ENCODE peak calls at places on chromosomes 4 and X, in six cellular contexts. Q is anterior cingulate cortex, W is foreskin fibroblast, X is heart left ventricle, C is GM23248, K is fibroblast of the aortic adventitia. N is an unnamed sample.

GRCh38 chr4:173507471-173508385 is 22.3 kb downstream of the HAND2 start:
- DNase-seq in Q (no peak), W (no peak), X (peak), C (no peak), K (no peak), N (no peak)

GRCh38 chr4:3700223-3700622 is 66.0 kb upstream of the ADRA2C start:
- DNase-seq in Q (no peak), W (no peak), X (no peak), C (no peak), K (no peak), N (no peak)

GRCh38 chr4:146442801-146443200 is 78.9 kb downstream of the SLC10A7 start:
- DNase-seq in Q (no peak), W (peak), X (no peak), C (peak), K (peak), N (no peak)

GRCh38 chrX:22534643-22535042 is 261.9 kb downstream of the CBLL2 start:
- DNase-seq in Q (no peak), W (peak), X (no peak), C (peak), K (peak), N (no peak)

GRCh38 chrX:54920610-54921426 is at the start of gene TRO:
- DNase-seq in Q (no peak), W (peak), X (no peak), C (peak), K (peak), N (no peak)

GRCh38 chr4:179624768-179625181 is 2182.5 kb upstream of the AGA start:
- DNase-seq in Q (no peak), W (peak), X (no peak), C (peak), K (no peak), N (no peak)

GRCh38 chrX:13277539-13277938 is 42.3 kb downstream of the ATXN3L start:
- DNase-seq in Q (no peak), W (no peak), X (no peak), C (no peak), K (no peak), N (no peak)

GRCh38 chr4:151600432-151600831 is 160.4 kb downstream of the GATB start:
- DNase-seq in Q (no peak), W (peak), X (no peak), C (peak), K (no peak), N (no peak)

GRCh38 chrX:148552775-148553174 is 52.4 kb downstream of the AFF2 start:
- DNase-seq in Q (no peak), W (no peak), X (no peak), C (no peak), K (no peak), N (no peak)

GRCh38 chrX:20382518-20383291 is 116.0 kb upstream of the RPS6KA3 start:
- DNase-seq in Q (no peak), W (no peak), X (no peak), C (peak), K (no peak), N (no peak)

GRCh38 chrX:68571292-68572256 is 72.7 kb downstream of the YIPF6 start:
- DNase-seq in Q (no peak), W (peak), X (no peak), C (peak), K (peak), N (no peak)

GRCh38 chr4:24060932-24061331 is 171.1 kb upstream of the PPARGC1A start:
- DNase-seq in Q (no peak), W (no peak), X (no peak), C (no peak), K (no peak), N (no peak)

GRCh38 chr4:31290836-31291235 is 570.7 kb downstream of the PCDH7 start:
- DNase-seq in Q (no peak), W (no peak), X (no peak), C (no peak), K (no peak), N (no peak)

GRCh38 chrX:132480581-132481203 is 8.1 kb downstream of the MBNL3 start:
- DNase-seq in Q (no peak), W (peak), X (no peak), C (peak), K (peak), N (no peak)

GRCh38 chr4:111632752-111633151 is 512.5 kb upstream of the FAM241A start:
- DNase-seq in Q (no peak), W (peak), X (no peak), C (peak), K (peak), N (no peak)

GRCh38 chr4:85986266-85986665 is 373.6 kb downstream of the MAPK10 start:
- DNase-seq in Q (no peak), W (no peak), X (no peak), C (peak), K (no peak), N (no peak)

GRCh38 chr4:101014417-101014816 is 332.9 kb downstream of the PPP3CA start:
- DNase-seq in Q (no peak), W (no peak), X (no peak), C (no peak), K (no peak), N (no peak)

GRCh38 chr4:1842993-1843448 is 12.9 kb downstream of the LETM1 start:
- DNase-seq in Q (no peak), W (peak), X (peak), C (peak), K (peak), N (no peak)

GRCh38 chr4:61427818-61428495 is 227.8 kb downstream of the ADGRL3 start:
- DNase-seq in Q (no peak), W (no peak), X (no peak), C (no peak), K (no peak), N (no peak)

GRCh38 chr4:128768373-128768996 is 41.0 kb upstream of the JADE1 start:
- DNase-seq in Q (no peak), W (no peak), X (no peak), C (peak), K (peak), N (no peak)

GRCh38 chrX:49877397-49878101 is 1.7 kb upstream of the USP27X start:
- DNase-seq in Q (no peak), W (peak), X (no peak), C (no peak), K (no peak), N (no peak)

N was measured in D721Med.